ENCODE peak calls at places on chromosomes 13 and 19, in eight cellular contexts. S, D, L, N, K, Z, M and C are unnamed samples.

GRCh38 chr13:93411281-93411680 is 184.7 kb downstream of the GPC6 start:
- DNase-seq in S (no peak), D (no peak), L (no peak), N (no peak), K (no peak), Z (no peak), M (no peak), C (no peak)

GRCh38 chr13:31896427-31896826 is 135.1 kb upstream of the FRY start:
- DNase-seq in S (no peak), D (no peak), L (peak; percentile 55), N (peak; percentile 20), K (no peak), Z (no peak), M (peak; percentile 27), C (no peak)

GRCh38 chr13:94997126-94997525 is 284.8 kb upstream of the SOX21 start:
- DNase-seq in S (peak; percentile 6), D (no peak), L (no peak), N (no peak), K (no peak), Z (no peak), M (no peak), C (no peak)

GRCh38 chr19:18541258-18541991 is 1.9 kb downstream of the FKBP8 start:
- DNase-seq in S (no peak), D (no peak), L (no peak), N (peak; percentile 17), K (no peak), Z (no peak), M (peak; percentile 55), C (no peak)

GRCh38 chr13:23776698-23777570 is 112.3 kb downstream of the MIPEP start:
- DNase-seq in S (no peak), D (no peak), L (no peak), N (no peak), K (no peak), Z (no peak), M (no peak), C (no peak)

GRCh38 chr13:108227651-108228272 is 9.6 kb downstream of the ABHD13 start:
- DNase-seq in S (peak; percentile 30), D (no peak), L (no peak), N (peak; percentile 72), K (peak; percentile 19), Z (no peak), M (no peak), C (no peak)

GRCh38 chr19:14110650-14111049 is 6.9 kb downstream of the PRKACA start:
- DNase-seq in S (no peak), D (no peak), L (no peak), N (no peak), K (no peak), Z (no peak), M (no peak), C (no peak)

GRCh38 chr19:46422344-46422743 is 6.4 kb downstream of the PNMA8C start:
- DNase-seq in S (no peak), D (no peak), L (no peak), N (no peak), K (no peak), Z (no peak), M (no peak), C (no peak)

GRCh38 chr13:31859546-31859945 is 120.2 kb downstream of the RXFP2 start:
- DNase-seq in S (no peak), D (no peak), L (no peak), N (no peak), K (no peak), Z (no peak), M (no peak), C (no peak)

DNA sequence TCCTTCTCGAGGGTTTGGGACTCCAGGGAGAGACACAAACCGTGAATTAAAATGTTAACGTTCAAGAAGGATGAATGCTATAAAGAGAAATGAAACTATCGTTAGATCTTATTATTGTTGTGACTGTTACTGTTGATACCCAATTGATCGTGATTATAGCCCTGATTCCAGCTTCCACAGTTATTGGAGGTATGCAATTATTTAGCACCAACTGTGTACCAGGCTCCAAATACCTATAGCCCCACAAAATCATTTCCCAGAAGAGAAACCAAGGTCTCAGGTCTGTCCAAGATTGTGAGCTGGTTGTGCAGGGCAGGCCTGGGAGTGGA is 30.1 kb upstream of the NFIC start:
- DNase-seq in S (no peak), D (no peak), L (no peak), N (no peak), K (no peak), Z (no peak), M (no peak), C (no peak)
- H3K4me3 ChIP-seq in S (no peak overlapping the region), D (no peak overlapping the region), L (no peak overlapping the region), N (no peak overlapping the region), K (no peak overlapping the region), Z (peak overlapping the region; percentile 25), M (no peak overlapping the region), C (no peak overlapping the region)

GRCh38 chr13:44750618-44751017 is 174.5 kb upstream of the TSC22D1 start:
- DNase-seq in S (no peak), D (no peak), L (no peak), N (no peak), K (no peak), Z (no peak), M (no peak), C (no peak)
- TF ChIP-seq POLR2A in S (no peak), D (no peak), L (no peak), N (no peak), K (no peak), Z (no peak), M (no peak), C (no peak)

GRCh38 chr13:106802917-106803316 is 235.0 kb upstream of the ARGLU1 start:
- DNase-seq in S (no peak), D (no peak), L (no peak), N (no peak), K (no peak), Z (no peak), M (no peak), C (no peak)

GRCh38 chr13:106799731-106800335 is 231.9 kb upstream of the ARGLU1 start:
- DNase-seq in S (no peak), D (no peak), L (no peak), N (no peak), K (no peak), Z (no peak), M (no peak), C (no peak)

GRCh38 chr13:106810069-106810468 is 242.1 kb upstream of the ARGLU1 start:
- DNase-seq in S (no peak), D (no peak), L (no peak), N (no peak), K (no peak), Z (no peak), M (no peak), C (no peak)

DNA sequence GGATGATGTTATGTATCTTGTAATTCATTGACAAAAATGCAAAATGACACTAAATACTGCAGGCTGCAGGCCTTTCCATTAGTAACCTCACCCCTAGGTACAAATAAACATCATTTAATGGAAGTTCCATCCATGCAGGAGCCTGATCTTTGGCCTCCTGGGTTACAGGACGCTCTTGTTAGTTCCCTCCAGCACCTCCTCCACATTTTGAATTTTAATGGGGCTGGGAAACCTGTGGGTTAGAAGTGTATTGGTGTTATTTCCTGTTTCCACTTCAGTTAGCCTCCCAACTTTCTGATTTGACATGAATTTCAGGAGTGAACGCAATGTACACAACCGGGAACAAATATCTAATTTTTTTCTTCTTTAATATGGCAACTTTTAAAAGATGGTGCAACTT is 237.1 kb upstream of the ARGLU1 start:
- DNase-seq in S (no peak), D (no peak), L (no peak), N (no peak), K (no peak), Z (no peak), M (no peak), C (no peak)
- TF ChIP-seq CTCF in S (no peak), D (no peak), L (no peak), N (no peak), K (no peak), Z (no peak), M (no peak), C (no peak)

GRCh38 chr13:20442370-20442769 is 83.3 kb downstream of the CRYL1 start:
- DNase-seq in S (no peak), D (no peak), L (no peak), N (no peak), K (no peak), Z (no peak), M (no peak), C (no peak)
- H3K4me3 ChIP-seq in S (no peak overlapping the region), D (no peak overlapping the region), L (no peak overlapping the region), N (no peak overlapping the region), K (no peak overlapping the region), Z (no peak overlapping the region), M (no peak overlapping the region), C (no peak overlapping the region)

GRCh38 chr19:2185734-2186070 is 22.0 kb downstream of the DOT1L start:
- DNase-seq in S (no peak), D (no peak), L (no peak), N (no peak), K (no peak), Z (no peak), M (no peak), C (no peak)

GRCh38 chr19:2186071-2186846 is 22.5 kb downstream of the DOT1L start:
- DNase-seq in S (no peak), D (peak; percentile 39), L (peak; percentile 92), N (peak; percentile 78), K (no peak), Z (peak; percentile 92), M (peak; percentile 75), C (peak; percentile 91)

GRCh38 chr19:2187164-2187563 is 23.4 kb downstream of the DOT1L start:
- DNase-seq in S (no peak), D (no peak), L (no peak), N (no peak), K (no peak), Z (no peak), M (no peak), C (no peak)

GRCh38 chr19:2181618-2181997 is 17.9 kb downstream of the DOT1L start:
- DNase-seq in S (no peak), D (no peak), L (no peak), N (no peak), K (no peak), Z (no peak), M (no peak), C (no peak)

DNA sequence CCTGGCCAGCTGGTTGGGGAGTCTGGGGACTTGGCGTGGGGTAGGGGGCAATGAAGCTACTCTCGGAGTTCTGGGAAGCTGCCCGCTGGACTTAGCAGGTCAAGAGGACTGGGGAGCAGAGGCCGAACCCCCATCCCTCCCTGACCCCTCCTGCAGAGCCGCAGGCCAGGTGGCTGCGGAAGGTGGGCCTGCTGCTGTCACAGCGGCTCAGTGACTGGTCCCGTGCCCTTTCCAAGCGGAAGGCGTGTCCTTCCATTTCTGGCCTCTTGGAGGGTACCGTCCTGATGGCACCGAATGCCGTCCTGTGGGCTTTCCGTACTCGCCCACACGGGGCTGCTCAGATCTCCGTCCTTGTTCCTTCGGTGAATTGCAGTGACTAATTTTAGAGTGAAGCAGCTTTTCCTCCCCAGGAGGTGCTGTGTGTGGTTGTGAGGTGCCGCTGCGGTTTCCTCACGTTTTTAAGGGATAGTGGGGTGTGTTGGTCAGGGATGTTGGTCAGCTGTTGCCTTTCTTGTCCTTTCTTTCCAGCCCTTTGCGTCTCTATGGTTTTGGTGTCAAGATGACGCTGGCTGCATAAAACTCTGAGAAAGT is 20.8 kb downstream of the DOT1L start:
- DNase-seq in S (no peak), D (no peak), L (no peak), N (no peak), K (no peak), Z (no peak), M (no peak), C (no peak)
- TF ChIP-seq POLR2A in S (no peak), D (no peak), L (no peak), N (no peak), K (no peak), Z (no peak), M (no peak), C (no peak)

GRCh38 chr13:80923907-80924306 is 583.0 kb upstream of the SPRY2 start:
- DNase-seq in S (no peak), D (no peak), L (no peak), N (no peak), K (no peak), Z (no peak), M (no peak), C (no peak)
- TF ChIP-seq CTCF in S (no peak), D (no peak), L (peak; percentile 28), N (no peak), K (peak; percentile 8), Z (no peak), M (no peak), C (peak; percentile 14)